ENCODE peak calls at places on chromosomes 1 and 21, in six cellular contexts. T, R, Q, S, J and Y are unnamed samples.

GRCh38 chr1:232204269-232204668 is 425.7 kb downstream of the SIPA1L2 start:
- DNase-seq in R (no peak), S (no peak), Q (no peak), T (no peak), J (no peak), Y (no peak)

GRCh38 chr1:68324316-68324715 is 92.0 kb upstream of the WLS start:
- DNase-seq in S (no peak), Q (no peak), R (no peak), T (no peak), J (no peak), Y (no peak)

GRCh38 chr1:30487042-30487441 is 236.3 kb downstream of the MATN1 start:
- DNase-seq in T (no peak), S (no peak), J (no peak), R (no peak), Q (no peak), Y (no peak)

GRCh38 chr1:215637041-215637573 is 70.0 kb downstream of the KCTD3 start:
- DNase-seq in Q (no peak), T (no peak), J (no peak), S (peak), R (no peak), Y (no peak)

GRCh38 chr1:212979340-212980122 is 29.2 kb downstream of the VASH2 start:
- DNase-seq in Q (no peak), S (no peak), J (no peak), R (peak), T (no peak), Y (no peak)

GRCh38 chr1:45337630-45338320 is 2.2 kb upstream of the TOE1 start:
- DNase-seq in J (no peak), S (no peak), Q (no peak), T (no peak), R (no peak), Y (no peak)

GRCh38 chr1:22745675-22746585 is 35.3 kb downstream of the EPHB2 start:
- DNase-seq in J (no peak), S (peak), Q (no peak), T (no peak), R (no peak), Y (no peak)

GRCh38 chr1:6688757-6689156 is 12.9 kb downstream of the DNAJC11 start:
- DNase-seq in J (no peak), T (no peak), R (no peak), Q (no peak), S (no peak), Y (no peak)

GRCh38 chr1:222815367-222815765 is 527 bp downstream of the DISP1 start:
- DNase-seq in S (no peak), Q (no peak), R (no peak), T (no peak), J (peak), Y (no peak)

GRCh38 chr21:41958886-41959563 is 5.2 kb upstream of the C2CD2 start:
- DNase-seq in T (no peak), Q (no peak), R (no peak), S (no peak), J (no peak), Y (no peak)

GRCh38 chr1:98034505-98034904 is 113.7 kb upstream of the DPYD start:
- DNase-seq in Q (no peak), T (no peak), R (no peak), J (no peak), S (no peak), Y (no peak)

GRCh38 chr1:37944091-37944763 is 2.6 kb downstream of the INPP5B start:
- DNase-seq in R (no peak), J (no peak), S (no peak), Q (no peak), T (no peak), Y (no peak)

GRCh38 chr1:163509126-163509525 is 187.4 kb downstream of the NUF2 start:
- DNase-seq in R (no peak), T (no peak), J (no peak), Q (no peak), S (no peak), Y (no peak)

GRCh38 chr21:24470852-24471251 is 1136.4 kb downstream of the MRPL39 start:
- DNase-seq in S (no peak), J (no peak), R (no peak), Q (no peak), T (no peak), Y (no peak)

GRCh38 chr1:109369167-109369746 is 28.5 kb downstream of the SORT1 start:
- DNase-seq in R (no peak), J (no peak), T (no peak), S (no peak), Q (no peak), Y (no peak)

GRCh38 chr21:41390043-41390639 is 28.3 kb downstream of the MX2 start:
- DNase-seq in J (no peak), Q (no peak), S (no peak), T (no peak), R (no peak), Y (no peak)

GRCh38 chr1:161285519-161285918 is 24.2 kb downstream of the MPZ start:
- DNase-seq in J (no peak), Q (no peak), S (no peak), R (no peak), T (no peak), Y (no peak)

GRCh38 chr1:65820983-65821382 is 28.3 kb downstream of the PDE4B start:
- DNase-seq in Q (no peak), T (no peak), R (no peak), J (no peak), S (no peak), Y (no peak)

GRCh38 chr1:211549092-211549749 is 29.7 kb downstream of the SLC30A1 start:
- DNase-seq in Q (no peak), T (no peak), R (no peak), S (no peak), J (no peak), Y (no peak)

GRCh38 chr1:199794105-199794863 is 233.2 kb upstream of the NR5A2 start:
- DNase-seq in T (no peak), Q (no peak), J (no peak), S (no peak), R (no peak), Y (no peak)

GRCh38 chr1:118159578-118159977 is 25.4 kb downstream of the SPAG17 start:
- DNase-seq in S (no peak), Q (no peak), R (no peak), J (no peak), T (no peak), Y (no peak)

GRCh38 chr1:221562542-221563475 is 179.1 kb downstream of the DUSP10 start:
- DNase-seq in J (no peak), S (no peak), Q (no peak), R (no peak), T (no peak), Y (no peak)

GRCh38 chr1:149997585-149998262 is 12.8 kb downstream of the OTUD7B start:
- DNase-seq in J (no peak), T (no peak), Q (no peak), R (peak), S (no peak), Y (no peak)

GRCh38 chr21:32413697-32414578 is 1.4 kb downstream of the EVA1C start:
- DNase-seq in S (no peak), Q (no peak), J (no peak), T (no peak), R (no peak), Y (no peak)

GRCh38 chr1:225470210-225470609 is 42.4 kb upstream of the LBR start:
- DNase-seq in J (no peak), T (no peak), Q (no peak), R (no peak), S (no peak), Y (no peak)

GRCh38 chr1:26280333-26281042 is 602 bp downstream of the SH3BGRL3 start:
- DNase-seq in T (peak), Q (no peak), R (no peak), J (peak), S (no peak), Y (no peak)

GRCh38 chr1:8818325-8818775 is 910 bp upstream of the RERE start:
- DNase-seq in Q (no peak), R (no peak), J (no peak), S (no peak), T (no peak), Y (no peak)

GRCh38 chr1:166069390-166069789 is 97.4 kb downstream of the FAM78B start:
- DNase-seq in R (no peak), J (peak), T (no peak), S (no peak), Q (no peak), Y (no peak)

GRCh38 chr21:28632718-28633408 is 359.8 kb downstream of the LTN1 start:
- DNase-seq in J (no peak), R (no peak), S (no peak), Q (no peak), T (no peak), Y (no peak)
- TF ChIP-seq TAF1 in J (no peak), R (no peak), S (no peak), Q (no peak), T (no peak), Y (no peak)

DNA sequence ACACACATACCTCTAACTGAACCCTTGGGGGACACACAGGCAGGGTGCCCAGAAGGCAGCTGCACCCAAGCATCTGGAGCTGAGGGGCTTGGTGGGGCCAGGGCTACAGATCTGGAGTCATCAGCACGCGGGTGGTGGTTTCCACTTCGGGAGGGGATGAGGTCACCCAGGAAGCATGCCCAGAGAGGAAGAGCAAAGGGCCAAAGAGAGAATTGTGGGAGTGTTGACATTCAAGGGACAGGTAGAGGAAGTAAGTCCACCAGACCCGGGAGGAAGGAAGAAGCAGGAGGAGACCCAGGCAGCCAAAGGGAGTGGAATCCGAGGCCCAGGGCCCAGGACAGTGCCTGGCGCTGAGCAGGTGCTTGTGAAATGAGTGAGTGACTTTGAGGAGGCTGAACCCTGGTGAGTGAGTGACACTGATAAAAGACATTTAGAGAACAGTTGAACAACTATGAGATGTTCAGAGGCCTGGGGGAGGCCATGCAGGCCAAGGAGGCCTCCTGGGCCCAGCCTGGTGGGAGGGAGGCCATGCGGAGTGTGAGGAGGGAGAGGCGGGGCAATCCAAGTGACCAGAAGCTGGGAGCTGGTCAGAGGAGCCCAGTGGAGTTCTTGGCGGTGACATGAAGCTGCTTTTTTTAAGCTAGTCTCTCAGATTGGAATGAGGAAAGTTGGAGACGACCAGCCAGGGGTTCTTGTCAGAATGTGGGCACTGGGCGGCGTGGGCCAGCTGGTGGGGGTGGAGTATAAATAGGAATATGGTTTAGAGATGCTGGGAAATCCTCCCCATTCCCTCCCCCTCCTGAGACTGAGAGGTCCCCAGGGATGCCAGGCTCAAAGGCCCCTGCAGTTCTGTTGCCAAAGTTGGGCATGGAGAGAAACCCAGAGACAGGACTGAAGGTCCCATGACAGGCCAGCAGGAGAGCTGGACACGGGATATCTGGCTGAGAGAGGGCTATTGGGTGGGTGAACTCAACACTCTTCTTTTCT is 7.9 kb downstream of the CDK18 start:
- DNase-seq in J (no peak), T (no peak), S (peak), R (no peak), Q (no peak), Y (no peak)
- TF ChIP-seq POLR2A in J (no peak), T (no peak), S (peak), R (no peak), Q (no peak), Y (no peak)

DNA sequence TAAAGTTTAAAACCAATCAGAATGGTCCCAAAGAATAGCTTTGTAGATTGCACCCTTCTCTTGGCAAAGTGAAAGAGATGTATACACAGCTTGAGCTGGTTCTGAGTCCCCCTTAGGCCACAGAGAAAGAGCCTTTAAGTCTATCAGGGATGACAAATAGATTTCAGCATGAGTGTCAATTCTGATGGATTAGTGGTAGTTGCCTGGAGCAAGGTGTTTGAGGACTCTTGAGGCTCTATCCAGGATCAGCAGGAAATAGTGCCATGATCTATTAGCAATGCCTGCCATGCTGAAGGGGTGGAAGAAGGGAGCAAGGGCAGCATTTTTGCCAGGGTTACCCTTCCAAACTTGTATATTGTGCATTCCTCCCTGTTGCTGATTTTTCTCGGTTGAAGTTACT is 116.6 kb downstream of the ATG4C start:
- DNase-seq in Q (no peak), R (no peak), J (no peak), S (no peak), T (no peak), Y (no peak)
- TF ChIP-seq TAF1 in Q (no peak), R (no peak), J (no peak), S (no peak), T (no peak), Y (no peak)

DNA sequence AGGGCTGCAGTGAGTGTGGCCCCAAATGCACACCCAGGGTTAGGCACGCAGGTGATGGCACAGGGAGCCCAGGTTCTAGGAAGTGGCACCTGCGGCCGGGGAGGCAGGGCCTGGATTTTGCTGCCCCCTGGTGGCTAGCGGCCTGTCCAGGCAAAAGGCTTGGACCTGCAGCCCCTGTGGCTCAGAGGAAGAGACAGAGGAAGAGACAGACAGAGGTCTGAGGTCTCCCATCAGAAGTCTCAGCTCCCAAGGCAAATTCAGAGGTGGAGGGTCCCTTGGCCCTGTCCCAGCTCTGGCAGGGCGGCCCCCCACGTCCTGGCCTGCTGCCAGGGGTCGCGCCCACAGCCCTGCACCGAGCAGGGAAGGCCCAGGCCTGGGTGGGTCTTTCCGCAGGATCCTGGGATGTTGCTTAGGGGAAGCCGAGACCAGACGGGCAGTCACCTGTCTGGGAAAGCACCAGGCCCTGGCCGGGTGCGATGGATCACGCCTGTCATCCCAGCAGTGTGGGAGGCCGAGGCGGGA is 8.0 kb upstream of the TNFRSF14 start:
- DNase-seq in Q (no peak), T (peak), J (peak), R (peak), S (peak), Y (peak)
- TF ChIP-seq POLR2A in Q (no peak), T (no peak), J (no peak), R (peak), S (no peak), Y (no peak)